ENCODE peak calls at places on chromosomes 16 and 17, in six cellular contexts. W, F, Z, I, L and D are unnamed samples.

GRCh38 chr17:60468371-60468770 is 46.1 kb downstream of the CHCT1 start:
- DNase-seq in W (peak), L (no peak), I (no peak), Z (no peak), F (no peak), D (peak)

GRCh38 chr17:64423881-64424280 is 25.0 kb upstream of the MILR1 start:
- DNase-seq in F (peak), L (no peak), W (peak), I (no peak), Z (no peak), D (peak)

GRCh38 chr16:47046726-47047602 is 73.5 kb upstream of the DNAJA2 start:
- DNase-seq in F (no peak), Z (no peak), L (no peak), W (no peak), I (no peak), D (no peak)

GRCh38 chr16:23448392-23448791 is 4.6 kb downstream of the COG7 start:
- DNase-seq in Z (no peak), W (no peak), L (no peak), F (no peak), I (no peak), D (no peak)

GRCh38 chr16:8887952-8888560 is 5.9 kb downstream of the LITAFD start:
- DNase-seq in I (peak), Z (no peak), W (peak), F (peak), L (no peak), D (peak)

GRCh38 chr17:82077617-82078358 is 12.2 kb upstream of the DUS1L start:
- DNase-seq in F (no peak), W (no peak), L (no peak), I (no peak), Z (no peak), D (no peak)

GRCh38 chr17:72205357-72205756 is 84.5 kb downstream of the SOX9 start:
- DNase-seq in W (no peak), F (no peak), I (no peak), Z (no peak), L (no peak), D (no peak)

GRCh38 chr17:75067856-75068255 is 19.9 kb upstream of the SLC16A5 start:
- DNase-seq in L (no peak), W (no peak), I (no peak), F (peak), Z (peak), D (no peak)

GRCh38 chr16:49720225-49720624 is 135.7 kb downstream of the ZNF423 start:
- DNase-seq in Z (no peak), L (no peak), I (no peak), F (no peak), W (no peak), D (no peak)

GRCh38 chr16:8645831-8646230 is 24.3 kb downstream of the METTL22 start:
- DNase-seq in F (no peak), Z (no peak), I (no peak), W (no peak), L (no peak), D (no peak)

GRCh38 chr16:49596119-49596518 is 222.5 kb downstream of the C16orf78 start:
- DNase-seq in Z (no peak), W (no peak), F (no peak), I (peak), L (no peak), D (no peak)

GRCh38 chr16:68082596-68083238 is 2.5 kb upstream of the NFATC3 start:
- DNase-seq in I (no peak), Z (no peak), W (no peak), L (no peak), F (no peak), D (no peak)

GRCh38 chr16:82603784-82604411 is 22.9 kb upstream of the CDH13 start:
- DNase-seq in W (peak), I (no peak), F (peak), L (no peak), Z (no peak), D (peak)

GRCh38 chr17:74212262-74212912 is 984 bp upstream of the TTYH2 start:
- DNase-seq in L (no peak), Z (no peak), F (no peak), W (peak), I (no peak), D (peak)

GRCh38 chr17:39104046-39104445 is 47.4 kb downstream of the PLXDC1 start:
- DNase-seq in Z (no peak), L (no peak), I (no peak), F (no peak), W (peak), D (no peak)